ENCODE peak calls at places on chromosomes 13 and 19, in eight cellular contexts. R is memory B cell; T is hepatic stellate cell; B is EL; H is COR-L47; L is NCI-H2029; I is gastrocnemius medialis; G is CD8-positive, alpha-beta T cell. Q is an unnamed sample.

GRCh38 chr13:44398606-44399005 is 25.0 kb downstream of the SERP2 start:
- DNase-seq in R (no peak), T (no peak), B (no peak), H (no peak), L (no peak), I (no peak), G (no peak), Q (no peak)

GRCh38 chr13:48159436-48160225 is 64.7 kb upstream of the MED4 start:
- DNase-seq in R (no peak), T (no peak), B (peak; percentile 30), H (no peak), L (no peak), I (no peak), G (no peak), Q (no peak)

GRCh38 chr19:29893606-29894284 is 48.3 kb upstream of the URI1 start:
- DNase-seq in R (no peak), T (no peak), B (no peak), H (no peak), L (no peak), I (no peak), G (no peak), Q (no peak)

GRCh38 chr13:98350746-98351330 is 173.8 kb upstream of the RNF113B start:
- DNase-seq in R (no peak), T (no peak), B (no peak), H (no peak), L (no peak), I (no peak), G (no peak), Q (no peak)

GRCh38 chr13:23350009-23350408 is 83.5 kb downstream of the SACS start:
- DNase-seq in R (no peak), T (no peak), B (no peak), H (no peak), L (no peak), I (no peak), G (no peak), Q (no peak)

GRCh38 chr13:110421696-110422395 is 114.8 kb downstream of the COL4A2 start:
- DNase-seq in R (no peak), T (no peak), B (peak; percentile 78), H (no peak), L (no peak), I (no peak), G (no peak), Q (no peak)

GRCh38 chr13:33842207-33842606 is 24.3 kb downstream of the RFC3 start:
- DNase-seq in R (no peak), T (no peak), B (no peak), H (no peak), L (no peak), I (no peak), G (no peak), Q (no peak)

GRCh38 chr19:35723671-35724070 is 5.9 kb downstream of the KMT2B start:
- DNase-seq in R (no peak), T (no peak), B (no peak), H (no peak), L (no peak), I (no peak), G (no peak), Q (no peak)

GRCh38 chr13:109330941-109331340 is 455.4 kb downstream of the IRS2 start:
- DNase-seq in R (no peak), T (peak; percentile 17), B (peak; percentile 52), H (no peak), L (no peak), I (no peak), G (no peak), Q (peak; percentile 31)

GRCh38 chr19:55344444-55344843 is 4.8 kb downstream of the KMT5C start:
- DNase-seq in R (no peak), T (no peak), B (peak; percentile 46), H (peak; percentile 72), L (no peak), I (no peak), G (no peak), Q (no peak)

GRCh38 chr13:73767747-73768315 is 366.4 kb downstream of the KLF12 start:
- DNase-seq in R (no peak), T (peak; percentile 11), B (no peak), H (no peak), L (no peak), I (no peak), G (peak; percentile 50), Q (peak; percentile 7)

GRCh38 chr13:27792393-27793218 is at the start of gene GSX1:
- DNase-seq in R (no peak), T (peak; percentile 36), B (peak; percentile 55), H (peak; percentile 61), L (no peak), I (no peak), G (peak; percentile 43), Q (peak; percentile 86)

GRCh38 chr13:79571147-79571546 is 90.2 kb downstream of the NDFIP2 start:
- DNase-seq in R (no peak), T (no peak), B (no peak), H (no peak), L (no peak), I (no peak), G (no peak), Q (no peak)

GRCh38 chr19:30160426-30160825 is 211.8 kb upstream of the ZNF536 start:
- DNase-seq in R (no peak), T (no peak), B (no peak), H (no peak), L (no peak), I (no peak), G (no peak), Q (no peak)

GRCh38 chr13:33262069-33262487 is 23.5 kb downstream of the STARD13 start:
- DNase-seq in R (no peak), T (no peak), B (no peak), H (peak; percentile 71), L (no peak), I (no peak), G (no peak), Q (no peak)

GRCh38 chr19:5585461-5586299 is 17.9 kb upstream of the TINCR start:
- DNase-seq in R (no peak), T (no peak), B (no peak), H (no peak), L (peak; percentile 65), I (no peak), G (peak; percentile 18), Q (no peak)

GRCh38 chr19:21970466-21970865 is 40.3 kb downstream of the ZNF208 start:
- DNase-seq in R (no peak), T (no peak), B (no peak), H (no peak), L (no peak), I (no peak), G (no peak), Q (no peak)

GRCh38 chr13:109780880-109781383 is 5.5 kb downstream of the IRS2 start:
- DNase-seq in R (no peak), T (no peak), B (no peak), H (no peak), L (no peak), I (no peak), G (no peak), Q (no peak)

GRCh38 chr13:93462151-93462550 is 235.5 kb downstream of the GPC6 start:
- DNase-seq in R (no peak), T (no peak), B (no peak), H (no peak), L (no peak), I (no peak), G (no peak), Q (no peak)

GRCh38 chr13:110546933-110547332 is 14.6 kb downstream of the RAB20 start:
- DNase-seq in R (no peak), T (peak; percentile 70), B (peak; percentile 82), H (no peak), L (peak; percentile 89), I (peak; percentile 69), G (no peak), Q (peak; percentile 45)

GRCh38 chr19:57587529-57587928 is 3.6 kb downstream of the ZIK1 start:
- DNase-seq in R (no peak), T (peak; percentile 65), B (peak; percentile 85), H (no peak), L (no peak), I (no peak), G (no peak), Q (peak; percentile 78)

GRCh38 chr19:4976412-4977298 is 7.7 kb downstream of the KDM4B start:
- DNase-seq in R (no peak), T (no peak), B (peak; percentile 95), H (no peak), L (peak; percentile 41), I (peak; percentile 92), G (no peak), Q (peak; percentile 89)

GRCh38 chr13:105679832-105680231 is 855.6 kb downstream of the EFNB2 start:
- DNase-seq in R (no peak), T (no peak), B (peak; percentile 4), H (no peak), L (no peak), I (no peak), G (no peak), Q (no peak)

GRCh38 chr13:48859168-48860105 is 116.3 kb upstream of the FNDC3A start:
- DNase-seq in R (no peak), T (no peak), B (no peak), H (no peak), L (no peak), I (no peak), G (no peak), Q (no peak)

GRCh38 chr13:113325779-113326178 is 28.7 kb downstream of the LAMP1 start:
- DNase-seq in R (no peak), T (no peak), B (no peak), H (no peak), L (no peak), I (no peak), G (no peak), Q (no peak)

GRCh38 chr13:98997738-98998641 is 20.1 kb upstream of the DOCK9 start:
- DNase-seq in R (no peak), T (no peak), B (peak; percentile 69), H (no peak), L (no peak), I (no peak), G (no peak), Q (no peak)

GRCh38 chr19:48190288-48191284 is 20.1 kb downstream of the ZSWIM9 start:
- DNase-seq in R (peak; percentile 45), T (no peak), B (peak; percentile 17), H (peak; percentile 98), L (peak; percentile 99), I (no peak), G (peak; percentile 45), Q (peak; percentile 52)

GRCh38 chr13:111969551-111970135 is 97.3 kb upstream of the SOX1 start:
- DNase-seq in R (no peak), T (no peak), B (no peak), H (no peak), L (peak; percentile 50), I (no peak), G (no peak), Q (no peak)

GRCh38 chr19:28358604-28359003 is 854.3 kb downstream of the UQCRFS1 start:
- DNase-seq in R (no peak), T (no peak), B (no peak), H (no peak), L (peak; percentile 83), I (no peak), G (no peak), Q (no peak)

GRCh38 chr13:75372923-75373841 is 108.8 kb downstream of the TBC1D4 start:
- DNase-seq in R (no peak), T (no peak), B (no peak), H (no peak), L (no peak), I (no peak), G (no peak), Q (no peak)

GRCh38 chr13:49580980-49581680 is 4.2 kb downstream of the RCBTB1 start:
- DNase-seq in R (no peak), T (no peak), B (no peak), H (no peak), L (no peak), I (no peak), G (no peak), Q (no peak)

GRCh38 chr19:46844067-46844489 is 6.6 kb downstream of the AP2S1 start:
- DNase-seq in R (no peak), T (no peak), B (peak; percentile 67), H (no peak), L (no peak), I (no peak), G (no peak), Q (no peak)

Q was measured in AG08396.